ENCODE peak calls at places on chromosomes 12 and 14, in nine cellular contexts. S is Panc1; I is stimulated activated CD8-positive, alpha-beta memory T cell treated with anti-CD3 and anti-CD28 coated beads, Interleukin-4, amount 100 ng/mL, for 1 hour; Q is Right ventricle myocardium superior; K is GM12891; W is EL; V is AG08396; Z is stomach; U is COLO829. M is an unnamed sample.

GRCh38 chr12:47534695-47535094 is 171.1 kb downstream of the RPAP3 start:
- DNase-seq in S (no peak), I (no peak), Q (no peak), K (no peak), W (peak; percentile 14), V (peak; percentile 21), Z (no peak), U (no peak), M (no peak)

GRCh38 chr12:9651265-9651729 is 18.2 kb upstream of the CLEC2D start:
- DNase-seq in S (no peak), I (no peak), Q (no peak), K (no peak), W (peak; percentile 86), V (no peak), Z (no peak), U (no peak), M (no peak)

GRCh38 chr14:69643430-69644200 is 32.2 kb downstream of the SUSD6 start:
- DNase-seq in S (peak; percentile 82), I (no peak), Q (no peak), K (no peak), W (peak; percentile 50), V (no peak), Z (peak; percentile 90), U (no peak), M (peak; percentile 80)

GRCh38 chr12:54154708-54155316 is 34.0 kb downstream of the SMUG1 start:
- DNase-seq in S (no peak), I (no peak), Q (no peak), K (no peak), W (no peak), V (no peak), Z (no peak), U (no peak), M (no peak)

GRCh38 chr14:103401223-103402214 is 16.3 kb downstream of the MARK3 start:
- DNase-seq in S (no peak), I (no peak), Q (no peak), K (no peak), W (peak; percentile 89), V (peak; percentile 52), Z (no peak), U (no peak), M (no peak)

GRCh38 chr12:95484524-95484923 is 10.6 kb downstream of the METAP2 start:
- DNase-seq in S (no peak), I (no peak), Q (no peak), K (no peak), W (no peak), V (no peak), Z (no peak), U (no peak), M (no peak)

GRCh38 chr14:72810201-72810600 is 83.7 kb downstream of the DPF3 start:
- DNase-seq in S (no peak), I (no peak), Q (no peak), K (no peak), W (no peak), V (no peak), Z (no peak), U (no peak), M (no peak)

GRCh38 chr12:28974166-28974565 is 174.9 kb upstream of the FAR2 start:
- DNase-seq in S (no peak), I (no peak), Q (no peak), K (no peak), W (peak; percentile 45), V (peak; percentile 39), Z (no peak), U (no peak), M (no peak)

GRCh38 chr12:17478908-17479673 is 610.9 kb downstream of the RERGL start:
- DNase-seq in S (no peak), I (no peak), Q (no peak), K (no peak), W (no peak), V (no peak), Z (no peak), U (no peak), M (no peak)

GRCh38 chr12:114166360-114166759 is 200.2 kb upstream of the RBM19 start:
- DNase-seq in S (no peak), I (no peak), Q (no peak), K (no peak), W (peak; percentile 57), V (peak; percentile 41), Z (no peak), U (peak; percentile 37), M (no peak)

GRCh38 chr12:91057349-91057748 is 475 bp downstream of the KERA start:
- DNase-seq in S (no peak), I (no peak), Q (no peak), K (no peak), W (no peak), V (no peak), Z (no peak), U (no peak), M (no peak)

GRCh38 chr14:94377866-94378470 is 10.4 kb downstream of the SERPINA1 start:
- DNase-seq in S (no peak), I (no peak), Q (no peak), K (no peak), W (no peak), V (no peak), Z (no peak), U (no peak), M (no peak)

GRCh38 chr12:111768159-111768895 is 1.6 kb downstream of the ALDH2 start:
- DNase-seq in S (no peak), I (no peak), Q (no peak), K (no peak), W (no peak), V (no peak), Z (no peak), U (no peak), M (no peak)

GRCh38 chr12:131775904-131776889 is 52.0 kb upstream of the MMP17 start:
- DNase-seq in S (no peak), I (no peak), Q (no peak), K (no peak), W (no peak), V (no peak), Z (no peak), U (no peak), M (no peak)

GRCh38 chr12:94269316-94269999 is 121.1 kb downstream of the PLXNC1 start:
- DNase-seq in S (no peak), I (no peak), Q (no peak), K (no peak), W (no peak), V (no peak), Z (no peak), U (no peak), M (no peak)

GRCh38 chr14:52987514-52987913 is 36.7 kb upstream of the FERMT2 start:
- DNase-seq in S (no peak), I (no peak), Q (no peak), K (no peak), W (no peak), V (no peak), Z (no peak), U (no peak), M (no peak)

GRCh38 chr12:124442772-124443445 is 124.5 kb downstream of the NCOR2 start:
- DNase-seq in S (no peak), I (no peak), Q (no peak), K (no peak), W (no peak), V (no peak), Z (no peak), U (no peak), M (no peak)

M was measured in ureter.